ENCODE peak calls at places on chromosomes 16 and 17, in ten cellular contexts. W, D, M, K, T, G, R, L, V and O are unnamed samples.

GRCh38 chr16:66278111-66278531 is 88.4 kb upstream of the CDH5 start:
- DNase-seq in M (no peak), D (no peak), L (peak; percentile 79), G (no peak), K (peak; percentile 34), R (no peak), V (no peak), T (no peak), W (no peak), O (no peak)

GRCh38 chr17:51676691-51677487 is 416.5 kb downstream of the UTP18 start:
- DNase-seq in L (no peak), V (no peak), K (no peak), R (no peak), G (no peak), M (no peak), W (no peak), T (no peak), D (no peak), O (no peak)

GRCh38 chr16:50093607-50094570 is 28.1 kb downstream of the HEATR3 start:
- DNase-seq in W (peak; percentile 8), G (peak; percentile 30), D (no peak), K (peak; percentile 91), R (peak; percentile 3), M (no peak), V (peak; percentile 9), L (no peak), T (peak; percentile 73), O (no peak)

GRCh38 chr17:21287703-21288449 is 3.4 kb downstream of the MAP2K3 start:
- DNase-seq in G (peak; percentile 92), L (no peak), K (peak; percentile 99), R (peak; percentile 95), V (peak; percentile 91), W (peak; percentile 82), M (no peak), T (peak; percentile 98), D (peak; percentile 97), O (peak; percentile 93)

GRCh38 chr17:78882546-78883089 is 20.4 kb downstream of the CEP295NL start:
- DNase-seq in W (no peak), V (no peak), D (no peak), L (peak; percentile 39), K (no peak), G (no peak), R (no peak), M (no peak), T (no peak), O (no peak)

GRCh38 chr17:39688475-39688835 is 598 bp upstream of the PGAP3 start:
- DNase-seq in M (no peak), R (no peak), T (no peak), D (no peak), V (no peak), W (no peak), L (no peak), K (no peak), G (no peak), O (no peak)

GRCh38 chr17:82414548-82415281 is 3.4 kb upstream of the HEXD start:
- DNase-seq in R (peak; percentile 65), K (peak; percentile 93), T (peak; percentile 81), M (peak; percentile 47), V (peak; percentile 94), L (peak; percentile 92), W (peak; percentile 25), D (peak; percentile 70), G (peak; percentile 85), O (peak; percentile 87)

GRCh38 chr17:48569676-48570324 is 8.3 kb downstream of the HOXB4 start:
- DNase-seq in M (no peak), W (no peak), G (no peak), D (no peak), V (no peak), R (no peak), L (no peak), T (no peak), K (no peak), O (no peak)

GRCh38 chr17:78355045-78355641 is 4.7 kb downstream of the SOCS3 start:
- DNase-seq in D (no peak), G (no peak), T (no peak), R (peak; percentile 44), W (no peak), K (peak; percentile 83), V (no peak), M (no peak), L (no peak), O (no peak)

GRCh38 chr16:69443809-69444611 is 19.6 kb downstream of the CYB5B start:
- DNase-seq in G (peak; percentile 43), R (peak; percentile 22), D (peak; percentile 66), W (peak; percentile 5), T (no peak), L (no peak), K (no peak), V (peak; percentile 8), M (no peak), O (no peak)